ENCODE peak calls at places on chromosome 22, in four cellular contexts. X is body of pancreas, I is sigmoid colon, L is Peyer's patch. F is an unnamed sample.
A peak's percentile ranks its signal among the peaks of the same experiment; 100 is the strongest.

GRCh38 chr22:24091551-24092420 is 80.7 kb downstream of the CABIN1 start:
- DNase-seq in X (no peak), I (peak; percentile 61), L (no peak), F (peak; percentile 52)

GRCh38 chr22:25437414-25438160 is 126.9 kb upstream of the GRK3 start:
- DNase-seq in X (no peak), I (no peak), L (no peak), F (no peak)

GRCh38 chr22:24450600-24450999 is 23.2 kb downstream of the ADORA2A start:
- DNase-seq in X (no peak), I (no peak), L (no peak), F (no peak)

GRCh38 chr22:45240137-45240809 is 421 bp downstream of the KIAA0930 start:
- DNase-seq in X (no peak), I (no peak), L (peak; percentile 41), F (peak; percentile 47)

GRCh38 chr22:24744638-24745037 is 29.9 kb downstream of the PIWIL3 start:
- DNase-seq in X (no peak), I (no peak), L (no peak), F (no peak)

GRCh38 chr22:50306753-50307749 is at the start of gene PLXNB2:
- DNase-seq in X (peak; percentile 85), I (peak; percentile 93), L (peak; percentile 61), F (peak; percentile 87)

GRCh38 chr22:44213489-44214043 is 32.8 kb downstream of the PARVG start:
- DNase-seq in X (no peak), I (no peak), L (no peak), F (no peak)

GRCh38 chr22:23743303-23743705 is 7.6 kb downstream of the ZNF70 start:
- DNase-seq in X (no peak), I (no peak), L (no peak), F (peak; percentile 51)

GRCh38 chr22:27685515-27685914 is 116.0 kb downstream of the MN1 start:
- DNase-seq in X (no peak), I (no peak), L (no peak), F (no peak)

GRCh38 chr22:30420401-30421178 is 5.0 kb upstream of the MTFP1 start:
- DNase-seq in X (no peak), I (no peak), L (no peak), F (no peak)

GRCh38 chr22:20240900-20241299 is 27.2 kb downstream of the RTN4R start:
- DNase-seq in X (no peak), I (no peak), L (no peak), F (no peak)

GRCh38 chr22:28976588-28976987 is 85.0 kb downstream of the C22orf31 start:
- DNase-seq in X (no peak), I (no peak), L (no peak), F (no peak)

GRCh38 chr22:44577391-44578114 is 79.5 kb upstream of the RTL6 start:
- DNase-seq in X (no peak), I (peak; percentile 60), L (no peak), F (no peak)

GRCh38 chr22:21966643-21967516 is 14.2 kb upstream of the PPM1F start:
- DNase-seq in X (no peak), I (no peak), L (no peak), F (no peak)

GRCh38 chr22:21965762-21966288 is 13.2 kb upstream of the PPM1F start:
- DNase-seq in X (no peak), I (no peak), L (no peak), F (no peak)

GRCh38 chr22:21968452-21969129 is 14.0 kb downstream of the TOP3B start:
- DNase-seq in X (no peak), I (no peak), L (no peak), F (no peak)

GRCh38 chr22:21970037-21970799 is 12.4 kb downstream of the TOP3B start:
- DNase-seq in X (no peak), I (no peak), L (no peak), F (peak; percentile 39)

DNA sequence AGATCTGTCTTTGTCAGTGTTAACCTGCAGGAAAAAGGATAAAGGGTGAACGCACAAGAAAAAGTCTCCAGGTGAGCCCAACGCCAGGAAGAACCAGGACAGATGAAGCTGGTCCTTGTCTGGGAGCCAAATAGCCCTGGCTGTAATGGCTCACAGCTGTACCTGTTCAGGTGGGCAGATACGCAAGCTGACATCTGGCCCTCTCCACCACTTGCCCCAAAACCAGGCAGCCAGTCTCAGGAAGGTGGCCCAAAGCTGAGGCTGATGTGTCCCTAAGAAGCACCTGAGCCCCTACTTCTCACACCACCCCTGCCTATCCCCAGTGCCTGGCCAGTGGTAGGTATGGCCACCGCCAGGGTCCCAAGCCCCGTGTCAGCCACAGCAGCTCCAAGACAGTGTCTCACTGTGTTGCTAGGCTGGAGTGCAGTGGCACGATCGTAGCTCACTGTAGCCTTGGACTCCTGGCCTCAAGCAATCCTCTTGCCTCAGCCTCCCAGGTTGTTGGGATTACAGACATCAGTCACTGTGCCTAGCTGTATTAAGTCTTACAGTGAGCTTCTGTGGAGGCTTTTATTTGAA is 14.8 kb downstream of the TOP3B start:
- DNase-seq in X (no peak), I (no peak), L (no peak), F (no peak)
- TF ChIP-seq POLR2A in X (no peak), I (no peak), L (no peak), F (no peak)

GRCh38 chr22:19218541-19219233 is 40.2 kb upstream of the SLC25A1 start:
- DNase-seq in X (no peak), I (no peak), L (no peak), F (no peak)
- H3K27ac ChIP-seq in X (no peak overlapping the region), I (no peak overlapping the region), L (no peak overlapping the region), F (peak overlapping the region; percentile 63)

DNA sequence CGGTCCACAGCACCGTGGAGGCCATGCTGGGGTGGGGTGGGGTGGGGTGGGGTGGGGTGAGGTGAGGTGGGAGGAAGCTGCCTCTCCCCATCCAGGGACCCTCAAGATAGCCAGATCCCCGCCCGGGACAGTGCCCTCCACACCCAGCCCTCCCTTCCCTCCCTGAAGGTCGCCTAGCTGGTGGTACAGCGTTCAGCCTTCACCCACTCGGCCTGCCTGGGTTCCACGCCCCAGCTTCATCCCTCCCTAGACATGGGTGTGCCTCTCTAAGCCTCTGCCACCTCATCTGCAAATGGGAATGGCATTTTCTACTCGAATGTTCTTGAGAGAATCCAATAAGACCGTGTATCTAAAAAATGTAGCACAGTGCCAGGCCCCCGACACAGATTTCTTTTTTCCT is 17.8 kb downstream of the KCTD17 start:
- DNase-seq in X (no peak), I (no peak), L (no peak), F (no peak)
- H3K4me3 ChIP-seq in X (no peak overlapping the region), I (no peak overlapping the region), L (no peak overlapping the region), F (no peak overlapping the region)

DNA sequence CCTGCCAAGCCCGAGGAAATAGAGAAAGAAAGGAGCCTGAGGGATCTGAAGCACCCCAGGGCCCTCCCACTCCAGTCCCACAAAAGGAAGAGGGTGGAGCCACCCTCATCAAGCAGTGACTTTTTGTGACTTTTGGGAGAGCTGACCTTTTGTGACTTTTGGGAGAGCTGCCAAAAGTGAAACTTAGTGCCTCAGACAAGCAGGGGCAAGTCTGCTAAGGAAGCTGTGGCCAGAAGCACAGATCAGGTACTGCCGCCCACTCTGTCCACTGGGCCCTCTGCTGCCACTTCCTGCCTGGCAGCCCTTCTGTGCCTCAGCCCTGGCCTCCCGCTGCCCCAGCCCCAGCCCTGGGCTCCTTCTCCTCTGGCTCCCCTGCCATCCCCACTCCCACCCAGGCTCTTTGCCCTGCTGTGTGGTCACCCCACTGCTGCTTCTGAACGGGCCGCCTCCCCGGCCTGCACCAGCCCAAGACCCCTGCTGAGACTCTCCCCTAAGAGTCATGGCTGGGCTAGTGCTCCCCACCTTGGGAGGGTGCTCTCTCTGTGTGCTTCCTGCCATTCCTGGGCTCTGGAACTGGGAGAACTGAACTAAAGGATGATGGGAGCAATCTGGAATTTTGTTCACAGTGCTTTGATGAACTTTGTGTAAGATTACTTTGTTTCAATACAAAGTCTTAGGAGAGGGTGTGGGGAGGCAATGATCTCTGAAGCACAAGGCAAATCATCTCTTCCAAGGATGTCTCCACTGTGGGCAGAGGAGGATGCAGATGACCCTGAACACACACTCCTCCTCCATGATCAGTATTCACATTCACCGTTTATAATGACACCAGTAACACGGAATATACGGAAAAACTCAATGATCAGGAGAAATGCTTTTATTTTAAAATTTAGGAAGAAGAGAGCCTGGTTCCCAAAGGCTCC is at the start of gene APOBEC3H:
- DNase-seq in X (peak; percentile 33), I (peak; percentile 62), L (peak; percentile 32), F (peak; percentile 41)
- TF ChIP-seq POLR2A in X (no peak), I (no peak), L (no peak), F (no peak)

GRCh38 chr22:38221407-38221806 is 19.6 kb downstream of the MAFF start:
- DNase-seq in X (no peak), I (no peak), L (no peak), F (no peak)

GRCh38 chr22:38220163-38220562 is 18.4 kb downstream of the MAFF start:
- DNase-seq in X (no peak), I (no peak), L (no peak), F (no peak)

GRCh38 chr22:38220653-38221386 is 19.0 kb downstream of the MAFF start:
- DNase-seq in X (no peak), I (no peak), L (no peak), F (no peak)

GRCh38 chr22:38218661-38219331 is 17.0 kb downstream of the MAFF start:
- DNase-seq in X (peak; percentile 89), I (peak; percentile 93), L (no peak), F (peak; percentile 84)

GRCh38 chr22:38219644-38220043 is 17.9 kb downstream of the MAFF start:
- DNase-seq in X (no peak), I (no peak), L (no peak), F (no peak)
- H3K27ac ChIP-seq in X (peak overlapping the region; percentile 21), I (peak overlapping the region; percentile 91), L (no peak overlapping the region), F (peak overlapping the region; percentile 26)

DNA sequence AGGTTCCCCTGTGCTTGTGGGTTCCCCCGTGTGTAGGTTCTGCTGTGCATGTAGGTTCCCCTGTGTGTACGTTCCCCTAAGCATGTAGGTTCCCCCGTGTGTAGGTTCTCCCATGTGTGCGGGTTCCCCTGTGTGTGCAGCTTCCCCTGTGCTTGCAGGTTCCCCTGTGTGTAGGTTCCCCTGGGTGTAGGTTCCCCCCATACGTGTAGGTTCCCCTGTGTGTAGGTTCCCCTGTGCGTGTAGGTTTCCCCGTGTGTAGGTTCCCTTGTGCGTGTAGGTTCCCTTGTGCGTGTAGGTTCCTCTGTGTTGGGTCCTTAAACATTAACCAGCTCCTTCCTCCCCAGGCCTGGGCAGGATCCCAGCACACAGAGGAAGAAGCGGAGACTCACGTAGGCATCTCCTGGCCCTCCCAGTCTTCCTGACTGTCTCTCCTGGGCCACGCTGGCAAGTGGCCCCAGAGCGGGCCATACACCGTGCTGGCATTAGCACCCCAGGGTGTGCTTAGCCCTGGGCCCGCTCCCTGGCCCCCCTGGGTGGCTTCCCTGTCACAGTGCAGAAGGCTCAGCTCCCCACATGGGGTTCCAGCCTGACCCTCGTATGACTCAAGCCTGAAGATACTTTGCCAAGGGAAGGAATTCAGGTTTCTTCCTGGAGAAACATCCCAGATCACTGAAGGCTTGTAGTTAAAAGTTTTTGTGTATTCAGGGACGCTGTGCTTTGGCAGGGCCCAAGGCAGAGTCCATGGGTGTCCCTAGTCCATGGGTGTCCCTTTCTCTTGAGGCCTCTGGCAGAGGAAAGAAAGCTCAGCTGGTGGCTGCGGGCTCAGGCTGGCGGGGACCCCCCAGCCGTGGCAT is 2.7 kb upstream of the GRAMD4 start:
- DNase-seq in X (no peak), I (no peak), L (no peak), F (no peak)
- H3K4me3 ChIP-seq in X (no peak overlapping the region), I (no peak overlapping the region), L (no peak overlapping the region), F (no peak overlapping the region)

F was measured in heart left ventricle.